ENCODE peak calls at places on chromosomes 7 and 10, in four cellular contexts. T is HepG2, N is GM12878, M is K562. F is an unnamed sample.

GRCh38 chr10:82378146-82378545 is 503.2 kb downstream of the NRG3 start:
- DNase-seq in N (no peak), T (no peak), M (no peak), F (no peak)

GRCh38 chr7:43609097-43609496 is 26.2 kb downstream of the STK17A start:
- DNase-seq in N (no peak), T (no peak), M (no peak), F (no peak)

GRCh38 chr7:32532716-32533115 is 37.4 kb downstream of the AVL9 start:
- DNase-seq in T (no peak), N (no peak), M (no peak), F (no peak)

GRCh38 chr10:728603-729002 is 39.1 kb upstream of the DIP2C start:
- DNase-seq in T (no peak), N (no peak), M (no peak), F (no peak)

GRCh38 chr10:125149278-125150047 is 10.9 kb downstream of the CTBP2 start:
- DNase-seq in N (no peak), M (no peak), T (no peak), F (peak; percentile 53)

GRCh38 chr7:151663382-151664100 is 143.8 kb upstream of the RHEB start:
- DNase-seq in M (no peak), N (no peak), T (no peak), F (no peak)

GRCh38 chr7:149787428-149788299 is 14.3 kb upstream of the ZNF467 start:
- DNase-seq in N (no peak), M (peak; percentile 85), T (no peak), F (peak; percentile 64)

GRCh38 chr10:33265621-33266020 is 68.8 kb downstream of the NRP1 start:
- DNase-seq in N (no peak), T (no peak), M (no peak), F (no peak)

GRCh38 chr7:16170671-16171070 is 250.7 kb downstream of the CRPPA start:
- DNase-seq in M (no peak), T (no peak), N (no peak), F (no peak)

GRCh38 chr7:123285076-123285700 is 85.4 kb upstream of the SLC13A1 start:
- DNase-seq in M (no peak), N (no peak), T (no peak), F (no peak)

GRCh38 chr10:46540412-46541016 is 15.9 kb downstream of the GPRIN2 start:
- DNase-seq in N (no peak), M (no peak), T (no peak), F (no peak)

GRCh38 chr10:13909911-13910617 is 323.3 kb downstream of the PRPF18 start:
- DNase-seq in N (no peak), T (no peak), M (no peak), F (no peak)
- TF ChIP-seq BHLHE40 in N (no peak), T (no peak), M (no peak), F (no peak)

DNA sequence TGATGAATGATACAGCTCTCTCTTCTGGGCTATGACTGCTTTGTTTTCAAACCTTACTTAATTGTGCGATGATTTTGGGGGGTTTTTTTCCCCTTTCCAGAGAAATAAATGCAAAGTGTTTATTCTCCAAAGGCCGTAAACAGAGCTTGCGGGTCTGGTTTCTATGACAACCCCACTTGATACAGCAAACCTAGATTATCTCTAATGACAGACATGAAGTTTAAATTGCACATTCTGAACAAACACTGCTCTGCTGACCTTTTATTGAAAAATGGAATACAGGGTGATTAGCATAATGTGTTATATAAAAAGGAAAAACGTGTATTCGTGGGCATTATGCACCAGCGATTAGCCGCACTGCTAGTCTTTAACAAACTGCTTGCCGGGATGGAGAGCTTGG is 78.3 kb upstream of the NANOS1 start:
- DNase-seq in N (no peak), M (no peak), T (no peak), F (no peak)
- TF ChIP-seq MYC in N (no peak), M (no peak), T (no peak), F (no peak)

GRCh38 chr10:31070691-31071090 is 39.0 kb upstream of the ZNF438 start:
- DNase-seq in M (no peak), T (no peak), N (no peak), F (no peak)

GRCh38 chr10:31069411-31069810 is 37.7 kb upstream of the ZNF438 start:
- DNase-seq in M (no peak), N (no peak), T (no peak), F (no peak)

GRCh38 chr10:31074357-31075065 is 42.8 kb upstream of the ZNF438 start:
- DNase-seq in N (no peak), T (no peak), M (no peak), F (no peak)

GRCh38 chr10:31072453-31072852 is 40.8 kb upstream of the ZNF438 start:
- DNase-seq in M (no peak), N (no peak), T (no peak), F (no peak)

DNA sequence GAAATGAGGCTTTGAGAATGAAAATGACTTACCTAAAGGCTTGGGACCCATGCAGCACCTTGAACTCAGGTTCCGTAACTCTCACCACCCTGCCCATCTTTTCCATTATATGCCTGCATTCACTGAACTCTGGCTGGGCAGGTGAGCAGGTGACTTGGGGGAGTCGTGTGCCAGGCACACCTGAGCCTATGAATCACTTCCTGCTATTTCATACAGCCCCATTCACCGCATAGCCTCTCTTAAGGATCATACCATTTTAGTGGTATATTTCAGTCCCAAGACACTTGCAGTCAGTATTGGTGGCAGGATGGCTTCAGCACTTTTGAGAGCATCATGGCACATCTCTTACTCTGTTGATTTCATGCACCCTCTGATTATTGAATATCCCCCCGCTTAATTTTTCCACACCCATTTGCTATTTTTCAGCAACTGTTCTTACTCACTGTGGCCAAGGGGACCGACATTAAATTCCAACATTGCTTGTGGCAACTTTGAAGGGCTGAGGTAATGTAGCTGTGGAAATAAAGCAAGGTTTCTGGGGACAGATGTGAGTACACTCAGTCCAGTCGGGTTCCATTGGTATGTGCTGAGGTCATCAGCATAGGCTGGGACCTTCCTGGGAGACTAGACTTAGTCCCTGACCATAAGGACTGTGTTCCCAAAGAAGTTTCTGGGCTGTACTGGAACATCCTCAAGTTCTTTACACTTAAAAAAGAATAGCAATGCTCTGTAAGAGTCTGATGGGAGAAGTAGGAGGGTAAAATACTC is 39.8 kb upstream of the ZNF438 start:
- DNase-seq in M (no peak), T (no peak), N (no peak), F (no peak)
- TF ChIP-seq BHLHE40 in M (no peak), T (no peak), N (no peak), F (no peak)

DNA sequence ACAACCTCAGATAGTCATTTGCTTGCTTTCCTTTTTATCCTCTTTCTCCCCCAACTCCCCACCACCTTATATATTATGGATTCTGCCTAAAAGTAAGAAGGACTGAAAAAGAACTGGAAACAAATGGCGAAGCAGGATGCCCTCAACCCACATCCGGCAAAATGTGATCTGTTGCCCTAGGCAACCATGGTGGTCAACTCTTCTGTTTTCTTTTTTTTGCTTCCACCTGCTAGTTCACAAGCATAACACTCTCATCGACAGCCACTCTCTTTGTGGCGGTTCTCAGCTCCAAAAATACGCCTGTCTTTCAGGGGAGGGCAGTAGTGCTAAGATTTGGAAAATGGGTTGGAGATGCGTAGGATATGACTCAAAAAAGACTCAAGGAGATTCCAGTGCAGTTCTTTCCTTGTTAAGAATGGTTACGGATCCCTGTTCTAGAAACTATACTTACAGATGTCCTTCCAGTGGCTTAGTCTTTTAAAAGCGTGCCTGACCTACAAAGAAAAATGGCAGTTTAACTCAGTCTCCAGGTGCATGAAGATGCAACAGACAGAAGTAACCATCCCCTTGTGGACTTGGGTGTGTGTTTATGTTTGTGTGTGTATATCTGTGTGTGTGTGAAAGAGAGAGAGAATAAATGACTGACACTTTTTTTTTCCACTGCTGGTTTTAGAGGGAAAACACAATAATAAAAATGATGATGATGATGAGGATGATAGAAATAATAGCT is 10.7 kb downstream of the APBB1IP start:
- DNase-seq in T (no peak), N (peak; percentile 84), M (no peak), F (no peak)
- TF ChIP-seq MYC in T (no peak), N (no peak), M (no peak), F (no peak)

GRCh38 chr10:91210435-91210834 is 10.0 kb upstream of the PCGF5 start:
- DNase-seq in M (no peak), T (peak; percentile 42), N (no peak), F (no peak)
- TF ChIP-seq BHLHE40 in M (no peak), T (no peak), N (no peak), F (no peak)

DNA sequence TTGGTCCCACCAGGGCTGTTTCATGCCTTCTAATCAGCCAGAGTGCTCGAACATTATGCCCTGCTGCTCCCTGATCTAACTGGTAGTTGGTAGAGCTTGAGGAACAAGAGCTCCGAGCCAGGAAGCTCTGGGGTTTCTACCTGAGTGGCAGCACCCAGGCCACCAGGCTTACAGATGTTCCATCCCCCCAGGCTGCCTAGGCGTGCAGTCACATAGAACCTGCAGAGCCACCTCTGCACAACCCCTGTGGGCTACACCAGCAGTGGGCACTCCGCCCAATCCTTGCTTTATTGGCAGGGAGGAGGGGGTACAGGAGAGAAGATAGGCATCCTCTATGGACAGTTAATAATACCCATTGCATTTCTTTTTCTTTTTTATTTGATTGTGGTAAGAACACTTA is 21.8 kb downstream of the MAP3K8 start:
- DNase-seq in N (no peak), T (no peak), M (no peak), F (no peak)
- TF ChIP-seq MYC in N (no peak), T (no peak), M (no peak), F (no peak)

GRCh38 chr10:29688230-29688634 is 53.5 kb upstream of the SVIL start:
- DNase-seq in N (no peak), M (no peak), T (no peak), F (no peak)

GRCh38 chr10:29692121-29692539 is 57.4 kb upstream of the SVIL start:
- DNase-seq in N (no peak), T (no peak), M (no peak), F (no peak)

GRCh38 chr10:29687411-29688160 is 52.8 kb upstream of the SVIL start:
- DNase-seq in N (no peak), T (no peak), M (no peak), F (no peak)

GRCh38 chr10:29691564-29692064 is 56.8 kb upstream of the SVIL start:
- DNase-seq in M (no peak), N (no peak), T (no peak), F (no peak)

GRCh38 chr10:29689001-29689400 is 54.2 kb upstream of the SVIL start:
- DNase-seq in N (no peak), T (peak; percentile 21), M (no peak), F (peak; percentile 23)
- TF ChIP-seq BHLHE40 in N (no peak), T (no peak), M (no peak), F (no peak)

GRCh38 chr10:89979726-89980125 is 278.3 kb downstream of the KIF20B start:
- DNase-seq in M (no peak), N (no peak), T (no peak), F (no peak)
- TF ChIP-seq MYC in M (no peak), N (no peak), T (no peak), F (no peak)

F was measured in A549.